ENCODE peak calls at places on chromosomes 3 and 15, in nine cellular contexts. L is OCI-LY7, M is GM23248, A is GM23338, F is neural progenitor cell, H is SK-N-SH, K is HCT116, J is MM.1S, N is PC-3. Q is an unnamed sample. For H3K4me1, the result is how much of the 10 kb centered on the place peaks cover.

GRCh38 chr15:94168250-94168649 is 63.1 kb upstream of the MCTP2 start:
- DNase-seq in M (peak), N (peak), F (peak), H (no peak), L (peak), K (peak), A (peak), J (peak), Q (no peak)

GRCh38 chr3:68447885-68448284 is 484.5 kb downstream of the TAFA4 start:
- DNase-seq in A (peak), H (no peak), M (no peak), L (no peak), N (no peak), J (no peak), F (peak), K (no peak), Q (no peak)

GRCh38 chr3:149895339-149895738 is 75.4 kb downstream of the PFN2 start:
- DNase-seq in N (no peak), A (no peak), H (no peak), F (no peak), J (no peak), L (no peak), M (no peak), K (no peak), Q (no peak)

GRCh38 chr15:63938486-63939061 is 104.8 kb upstream of the HERC1 start:
- DNase-seq in L (no peak), N (no peak), H (no peak), F (no peak), A (no peak), M (peak), J (no peak), K (no peak), Q (no peak)

GRCh38 chr15:48888209-48888608 is 10.3 kb downstream of the EID1 start:
- DNase-seq in H (no peak), L (no peak), A (no peak), K (no peak), M (no peak), N (no peak), J (no peak), F (no peak), Q (no peak)

GRCh38 chr15:27587810-27588209 is 511.3 kb downstream of the OCA2 start:
- DNase-seq in K (no peak), N (no peak), H (no peak), L (no peak), A (peak), J (no peak), M (no peak), F (peak), Q (peak)

GRCh38 chr3:17339233-17339632 is 403.2 kb downstream of the TBC1D5 start:
- DNase-seq in F (no peak), H (peak), K (no peak), A (no peak), M (no peak), N (no peak), J (no peak), L (no peak), Q (no peak)

GRCh38 chr3:130956721-130957120 is 62.8 kb downstream of the ATP2C1 start:
- DNase-seq in J (no peak), N (no peak), M (no peak), F (no peak), H (no peak), A (no peak), L (no peak), K (no peak), Q (no peak)

GRCh38 chr3:33911525-33912322 is 113.3 kb downstream of the PDCD6IP start:
- DNase-seq in K (peak), H (no peak), F (no peak), M (peak), A (no peak), L (no peak), N (peak), J (no peak), Q (no peak)

GRCh38 chr3:194138098-194138474 is 2.1 kb downstream of the HES1 start:
- DNase-seq in M (no peak), A (no peak), K (no peak), H (no peak), F (no peak), L (no peak), N (no peak), J (no peak), Q (no peak)

GRCh38 chr3:54954516-54954915 is 26.7 kb upstream of the LRTM1 start:
- DNase-seq in J (no peak), L (no peak), M (peak), F (peak), H (no peak), N (no peak), K (no peak), A (peak), Q (no peak)

GRCh38 chr3:29280675-29281264 is at the start of gene RBMS3:
- DNase-seq in L (peak), J (peak), N (peak), K (peak), A (peak), M (peak), H (peak), F (peak), Q (peak)

GRCh38 chr15:80929225-80929624 is 60.4 kb downstream of the MESD start:
- DNase-seq in F (no peak), L (no peak), H (no peak), N (peak), A (no peak), J (no peak), M (peak), K (no peak), Q (no peak)

GRCh38 chr15:33201376-33202189 is 7.1 kb upstream of the FMN1 start:
- DNase-seq in L (peak), M (peak), H (peak), K (peak), F (peak), N (peak), J (peak), A (peak), Q (peak)

GRCh38 chr15:85681391-85681790 is 113.3 kb downstream of the KLHL25 start:
- DNase-seq in N (no peak), H (peak), A (no peak), J (no peak), L (no peak), M (no peak), K (no peak), F (no peak), Q (no peak)

GRCh38 chr15:77493324-77493907 is 72.7 kb downstream of the HMG20A start:
- DNase-seq in H (no peak), J (peak), L (peak), N (no peak), M (peak), F (no peak), K (no peak), A (no peak), Q (no peak)

GRCh38 chr3:25448750-25449684 is 21.0 kb downstream of the RARB start:
- DNase-seq in M (peak), F (peak), L (no peak), N (no peak), K (no peak), H (peak), A (no peak), J (no peak), Q (peak)

GRCh38 chr15:48005921-48006541 is 114.8 kb upstream of the SLC24A5 start:
- DNase-seq in A (peak), J (no peak), F (no peak), K (no peak), H (no peak), M (peak), L (no peak), N (no peak), Q (no peak)

GRCh38 chr3:180265551-180265950 is 228.8 kb upstream of the PEX5L start:
- DNase-seq in H (no peak), K (no peak), L (no peak), J (peak), M (peak), N (no peak), F (no peak), A (no peak), Q (no peak)

GRCh38 chr3:16055606-16056209 is 118.8 kb upstream of the GALNT15 start:
- DNase-seq in M (peak), N (no peak), H (no peak), A (no peak), L (no peak), K (no peak), J (no peak), F (no peak), Q (no peak)

GRCh38 chr15:78906310-78906608 is 33.6 kb downstream of the MORF4L1 start:
- DNase-seq in L (no peak), K (no peak), H (no peak), A (no peak), F (no peak), J (no peak), M (peak), N (peak), Q (no peak)

GRCh38 chr3:94596141-94596540 is 533.3 kb downstream of the NSUN3 start:
- DNase-seq in A (no peak), N (no peak), M (no peak), H (no peak), L (no peak), F (peak), J (no peak), K (no peak), Q (no peak)

GRCh38 chr3:59235221-59236012 is 185.6 kb upstream of the CFAP20DC start:
- DNase-seq in N (peak), K (no peak), M (peak), L (no peak), J (no peak), A (no peak), H (no peak), F (no peak), Q (no peak)

GRCh38 chr3:35680866-35681650 is 41.7 kb downstream of the ARPP21 start:
- DNase-seq in M (no peak), K (no peak), A (no peak), N (no peak), F (no peak), L (no peak), J (no peak), H (no peak), Q (no peak)

GRCh38 chr3:30779686-30780287 is 114.7 kb downstream of the GADL1 start:
- DNase-seq in M (peak), J (peak), N (peak), L (peak), H (peak), A (peak), F (peak), K (peak), Q (peak)

GRCh38 chr15:65409284-65409631 is 13.5 kb downstream of the IGDCC4 start:
- DNase-seq in K (no peak), N (peak), A (no peak), J (no peak), H (no peak), F (no peak), L (peak), M (peak), Q (no peak)

GRCh38 chr15:23567921-23568320 is 2.4 kb downstream of the MKRN3 start:
- DNase-seq in F (no peak), J (no peak), M (no peak), L (no peak), K (no peak), H (no peak), N (no peak), A (no peak), Q (no peak)

GRCh38 chr15:78838480-78838879 is 27.2 kb upstream of the ADAMTS7 start:
- DNase-seq in M (peak), A (no peak), H (no peak), N (no peak), J (no peak), K (no peak), F (no peak), L (no peak), Q (no peak)

GRCh38 chr3:41053220-41053619 is 146.1 kb upstream of the CTNNB1 start:
- DNase-seq in A (no peak), L (no peak), M (no peak), J (no peak), N (peak), K (no peak), F (no peak), H (no peak), Q (no peak)

GRCh38 chr3:11634974-11635612 is 8.6 kb downstream of the VGLL4 start:
- DNase-seq in L (no peak), N (no peak), A (no peak), J (no peak), K (no peak), H (no peak), M (no peak), F (no peak), Q (no peak)

GRCh38 chr3:171745577-171746319 is 64.5 kb downstream of the PLD1 start:
- DNase-seq in A (no peak), N (no peak), K (no peak), H (no peak), J (no peak), M (no peak), F (no peak), L (no peak), Q (no peak)

GRCh38 chr15:65868546-65869126 is 655 bp upstream of the RAB11A start:
- DNase-seq in K (no peak), N (no peak), J (no peak), M (peak), A (peak), L (no peak), H (peak), F (peak), Q (no peak)

GRCh38 chr3:193662757-193663322 is 69.8 kb downstream of the OPA1 start:
- DNase-seq in L (no peak), K (no peak), N (no peak), J (no peak), H (no peak), F (no peak), A (no peak), M (no peak), Q (peak)

GRCh38 chr15:40136470-40136869 is 24.4 kb upstream of the BUB1B start:
- DNase-seq in K (no peak), M (no peak), H (no peak), A (no peak), L (no peak), F (no peak), J (no peak), N (no peak), Q (no peak)

GRCh38 chr15:38555686-38556334 is 8.8 kb downstream of the RASGRP1 start:
- DNase-seq in H (no peak), N (no peak), F (no peak), M (peak), L (no peak), J (no peak), A (no peak), K (no peak), Q (no peak)

DNA sequence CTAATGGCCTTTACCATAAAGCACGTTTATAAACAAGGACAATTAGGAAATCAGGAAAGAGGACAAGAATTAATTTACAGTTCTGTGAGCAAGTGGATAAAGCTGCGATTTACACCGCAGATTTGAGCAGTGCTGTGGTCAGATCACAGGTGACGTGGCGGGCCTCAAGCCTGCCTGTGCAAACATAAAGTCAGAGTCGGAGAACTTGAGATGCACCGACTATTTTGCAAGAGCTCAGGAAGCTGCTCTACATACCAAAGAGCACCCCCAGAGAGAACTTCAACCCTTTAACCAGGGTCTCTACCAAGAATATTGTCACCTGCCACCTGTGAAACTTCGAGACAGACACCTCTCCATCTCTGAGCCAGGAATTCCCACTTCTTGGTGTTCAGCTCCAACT is 35.7 kb downstream of the MECOM start:
- DNase-seq in K (no peak), L (no peak), J (no peak), F (no peak), M (no peak), A (peak), N (no peak), H (no peak), Q (peak)
- H3K4me1 ChIP-seq in K (under half), L (under half), J (under half), F (under half), M (under half), A (under half), N (under half), H (under half), Q (under half)

DNA sequence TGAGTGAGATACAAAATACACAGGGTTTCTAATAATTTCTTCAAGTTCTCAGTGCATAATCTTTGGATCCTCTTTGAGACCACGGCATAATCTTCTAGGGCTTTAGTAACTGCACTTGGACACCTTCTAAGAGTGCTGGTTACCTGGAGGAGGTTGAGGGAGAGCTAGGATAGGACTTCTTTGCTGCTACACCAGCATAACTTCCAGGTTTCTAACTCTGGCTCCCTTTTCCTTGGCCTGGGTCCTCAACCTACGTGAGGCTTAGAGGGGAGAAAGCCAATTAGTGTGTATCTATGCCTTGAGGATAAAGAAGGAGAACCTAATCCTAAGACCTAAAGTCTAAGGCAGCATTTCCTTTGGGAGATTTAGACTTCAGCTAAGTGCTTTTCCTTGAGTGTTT is 184.8 kb downstream of the LSAMP start:
- DNase-seq in M (no peak), F (peak), K (no peak), A (peak), L (no peak), J (no peak), N (no peak), H (no peak), Q (no peak)
- TF ChIP-seq EZH2phosphoT487 in M (no peak), F (no peak), K (no peak), A (no peak), L (no peak), J (no peak), N (no peak), H (no peak), Q (no peak)

GRCh38 chr3:49132437-49133225 is at the start of gene LAMB2:
- DNase-seq in A (peak), H (peak), F (peak), K (peak), J (no peak), L (no peak), N (peak), M (peak), Q (peak)
- H2AFZ ChIP-seq in A (peak), H (peak), F (peak), K (peak), J (no peak), L (no peak), N (peak), M (peak), Q (peak)

GRCh38 chr3:159796226-159796625 is 192.4 kb upstream of the IL12A start:
- DNase-seq in A (no peak), F (no peak), N (no peak), K (no peak), L (no peak), H (no peak), J (no peak), M (peak), Q (no peak)
- H3K4me1 ChIP-seq in A (under half), F (under half), N (under half), K (under half), L (under half), H (under half), J (under half), M (half or more), Q (under half)

GRCh38 chr3:4827767-4828166 is 151.5 kb upstream of the BHLHE40 start:
- DNase-seq in L (no peak), J (no peak), M (peak), K (no peak), N (no peak), A (no peak), H (no peak), F (no peak), Q (no peak)

GRCh38 chr3:4828279-4829030 is 150.8 kb upstream of the BHLHE40 start:
- DNase-seq in A (no peak), N (no peak), H (no peak), F (no peak), M (peak), K (no peak), L (no peak), J (no peak), Q (no peak)

GRCh38 chr3:4824948-4825325 is 154.3 kb upstream of the BHLHE40 start:
- DNase-seq in L (no peak), J (no peak), A (no peak), K (peak), M (peak), F (no peak), H (no peak), N (peak), Q (peak)

GRCh38 chr3:4825572-4826236 is 153.5 kb upstream of the BHLHE40 start:
- DNase-seq in H (no peak), F (no peak), M (no peak), N (no peak), J (no peak), A (no peak), K (no peak), L (no peak), Q (no peak)

DNA sequence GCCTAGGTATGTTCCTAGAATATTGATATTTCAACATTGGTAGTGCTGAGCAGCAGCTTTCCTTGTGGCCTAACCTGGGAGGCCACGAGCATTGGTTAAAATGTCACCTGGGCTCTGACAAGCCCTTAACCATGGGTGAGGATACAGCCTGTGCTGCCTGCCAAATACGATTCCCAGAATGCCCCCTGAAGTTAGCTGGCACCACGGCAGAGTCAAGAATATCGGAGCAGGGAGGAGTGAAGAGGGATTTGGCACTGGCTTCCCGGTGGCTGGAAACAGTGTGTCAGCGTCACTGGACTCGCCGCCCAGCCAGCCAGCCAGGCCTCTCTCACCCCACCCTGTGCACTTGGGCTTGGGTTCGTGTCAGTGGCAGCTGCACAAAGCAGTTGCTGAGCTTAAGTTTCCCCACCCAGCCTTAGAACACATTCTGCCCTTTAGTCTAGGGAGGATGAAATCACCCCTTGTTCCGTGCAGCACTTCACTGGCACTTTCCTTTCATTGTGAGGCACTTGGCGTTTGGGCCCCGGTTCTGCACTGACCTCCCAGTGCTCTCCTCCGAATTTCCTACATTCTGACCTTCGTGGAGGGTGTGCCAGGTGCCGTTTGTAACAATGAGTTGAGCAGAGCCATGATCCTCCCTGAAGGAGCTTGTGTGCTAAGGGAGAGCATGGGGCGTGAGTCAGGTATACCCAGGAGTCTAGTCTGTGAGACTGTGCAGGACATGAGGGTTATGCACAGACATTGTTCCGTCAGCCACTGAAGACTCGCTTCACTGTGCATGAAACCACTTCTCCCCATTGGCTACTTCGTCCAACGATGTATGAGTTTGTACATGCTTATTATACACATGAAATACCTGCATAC is 152.8 kb upstream of the BHLHE40 start:
- DNase-seq in H (no peak), J (no peak), A (no peak), M (peak), F (no peak), L (no peak), N (no peak), K (no peak), Q (no peak)
- TF ChIP-seq EZH2phosphoT487 in H (no peak), J (no peak), A (no peak), M (no peak), F (no peak), L (no peak), N (no peak), K (no peak), Q (no peak)

GRCh38 chr15:74156678-74157411 is 16.7 kb upstream of the ISLR start:
- DNase-seq in J (no peak), L (no peak), F (no peak), K (no peak), N (no peak), A (no peak), M (peak), H (peak), Q (no peak)
- H2AFZ ChIP-seq in J (no peak), L (no peak), F (peak), K (no peak), N (no peak), A (peak), M (no peak), H (peak), Q (no peak)

Q was measured in hepatocyte.